ENCODE peak calls at places on chromosomes 2 and 18, in ten cellular contexts. V is prostate gland, A is heart right ventricle, I is fibroblast of lung, X is kidney epithelial cell, K is AG09309, B is IMR-90, E is brain microvascular endothelial cell, Z is psoas muscle, Q is foreskin fibroblast. F is an unnamed sample.

GRCh38 chr2:27369471-27370025 is 590 bp downstream of the EIF2B4 start:
- DNase-seq in Q (peak; percentile 75), V (no peak), B (peak; percentile 50), X (no peak), K (no peak), E (peak; percentile 22), Z (no peak), A (no peak), I (peak; percentile 54), F (peak; percentile 57)

GRCh38 chr2:120503793-120504571 is 158.0 kb downstream of the INHBB start:
- DNase-seq in K (no peak), E (peak; percentile 47), V (no peak), X (no peak), Q (peak; percentile 63), B (peak; percentile 57), Z (peak; percentile 94), I (no peak), A (peak; percentile 73), F (no peak)

GRCh38 chr18:26268454-26268853 is 42.2 kb downstream of the TAF4B start:
- DNase-seq in V (no peak), Z (no peak), X (no peak), I (no peak), E (no peak), A (no peak), K (no peak), Q (no peak), B (no peak), F (no peak)

GRCh38 chr2:148603562-148603920 is 41.0 kb upstream of the EPC2 start:
- DNase-seq in I (no peak), A (no peak), B (no peak), V (no peak), X (no peak), Z (no peak), Q (peak; percentile 10), E (no peak), K (no peak), F (no peak)

GRCh38 chr18:58541789-58542425 is 87.0 kb downstream of the ALPK2 start:
- DNase-seq in B (peak; percentile 99), Z (no peak), V (no peak), I (peak; percentile 95), Q (peak; percentile 91), E (peak; percentile 94), K (peak; percentile 93), A (no peak), X (peak; percentile 99), F (peak; percentile 98)

GRCh38 chr2:236875906-236876505 is 209.7 kb upstream of the COPS8 start:
- DNase-seq in Z (peak; percentile 82), A (no peak), E (no peak), V (peak; percentile 3), Q (no peak), K (no peak), X (no peak), I (peak; percentile 18), B (no peak), F (peak; percentile 71)

GRCh38 chr2:232890896-232891601 is 21.0 kb downstream of the SNORC start:
- DNase-seq in B (peak; percentile 27), E (no peak), K (no peak), X (peak; percentile 45), V (peak; percentile 78), Q (peak; percentile 64), A (no peak), I (no peak), Z (peak; percentile 75), F (no peak)

GRCh38 chr2:150806336-150806735 is 318.9 kb upstream of the RND3 start:
- DNase-seq in Z (no peak), E (peak; percentile 34), X (peak; percentile 12), I (peak; percentile 73), K (no peak), A (no peak), V (no peak), Q (peak; percentile 35), B (peak; percentile 49), F (no peak)

GRCh38 chr2:219772103-219772502 is 144.7 kb downstream of the SLC4A3 start:
- DNase-seq in Z (no peak), B (no peak), E (no peak), V (peak; percentile 71), K (no peak), I (no peak), A (no peak), X (no peak), Q (no peak), F (no peak)

GRCh38 chr2:20313659-20314058 is 37.0 kb downstream of the PUM2 start:
- DNase-seq in Q (peak; percentile 34), I (peak; percentile 25), K (no peak), A (no peak), X (no peak), E (peak; percentile 30), Z (no peak), B (peak; percentile 27), V (no peak), F (peak; percentile 8)

GRCh38 chr2:85741811-85742507 is 11.8 kb upstream of the ATOH8 start:
- DNase-seq in X (no peak), I (peak; percentile 99), A (peak; percentile 67), B (peak; percentile 96), K (peak; percentile 80), Z (peak; percentile 90), E (peak; percentile 89), Q (peak; percentile 94), V (peak; percentile 83), F (peak; percentile 97)
- TF ChIP-seq CTCF in X (no peak), I (no peak), A (no peak), B (no peak), K (no peak), Z (no peak), E (peak; percentile 17), Q (peak; percentile 3), V (peak; percentile 35), F (no peak)

GRCh38 chr2:28587526-28588230 is 91.8 kb downstream of the PLB1 start:
- DNase-seq in Z (peak; percentile 79), A (no peak), Q (no peak), I (no peak), V (no peak), E (no peak), X (no peak), K (no peak), B (no peak), F (no peak)
- H3K4me3 ChIP-seq in Z (no peak overlapping the region), A (no peak overlapping the region), Q (no peak overlapping the region), I (no peak overlapping the region), V (no peak overlapping the region), E (no peak overlapping the region), X (no peak overlapping the region), K (no peak overlapping the region), B (no peak overlapping the region), F (no peak overlapping the region)

GRCh38 chr2:96119389-96119751 is 3.0 kb upstream of the ADRA2B start:
- DNase-seq in I (no peak), E (no peak), V (no peak), K (no peak), A (no peak), X (no peak), B (no peak), Q (no peak), Z (no peak), F (no peak)
- TF ChIP-seq CTCF in I (no peak), E (no peak), V (no peak), K (no peak), A (no peak), X (no peak), B (no peak), Q (no peak), Z (no peak), F (no peak)

DNA sequence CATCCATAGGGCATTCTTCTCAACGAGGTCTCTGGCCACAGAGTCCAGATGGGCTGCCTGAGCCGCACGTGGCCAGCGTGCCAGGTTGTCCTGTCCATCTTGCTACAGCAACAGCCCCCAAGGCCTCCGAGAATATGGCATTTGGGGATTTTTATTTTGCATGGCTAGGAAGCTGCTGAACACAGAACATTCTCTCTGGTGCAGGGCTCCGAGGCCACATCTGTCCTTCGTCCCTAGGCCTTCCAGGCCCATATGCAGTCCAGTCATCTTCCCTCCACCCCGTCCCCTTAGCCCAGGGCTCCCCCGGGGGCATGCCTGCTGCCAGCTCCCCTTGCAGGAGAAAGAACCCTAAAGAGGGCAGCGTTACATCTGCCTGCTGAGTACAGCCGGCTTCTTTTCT is 2.3 kb downstream of the HDAC4 start:
- DNase-seq in E (no peak), V (no peak), I (no peak), X (no peak), B (no peak), Q (peak; percentile 53), A (no peak), Z (no peak), K (no peak), F (no peak)
- H3K4me3 ChIP-seq in E (no peak overlapping the region), V (no peak overlapping the region), I (no peak overlapping the region), X (no peak overlapping the region), B (no peak overlapping the region), Q (no peak overlapping the region), A (no peak overlapping the region), Z (peak overlapping the region; percentile 70), K (no peak overlapping the region), F (no peak overlapping the region)